ENCODE peak calls at places on chromosomes 4 and X, in ten cellular contexts. U, X, A, B, Y, P, T, G, I and J are unnamed samples.

GRCh38 chr4:1353186-1354055 is 6.4 kb downstream of the UVSSA start:
- DNase-seq in Y (no peak), T (no peak), G (no peak), X (no peak), A (no peak), U (no peak), I (no peak), B (no peak), P (no peak), J (no peak)

GRCh38 chr4:3518511-3518880 is 13.7 kb downstream of the LRPAP1 start:
- DNase-seq in P (no peak), B (no peak), U (no peak), Y (no peak), G (no peak), A (no peak), X (peak), I (no peak), T (no peak), J (no peak)

GRCh38 chr4:164252286-164252685 is 501.6 kb upstream of the SMIM31 start:
- DNase-seq in A (no peak), Y (no peak), B (peak), P (no peak), I (peak), G (no peak), X (no peak), U (no peak), T (no peak), J (no peak)

GRCh38 chr4:40662962-40663604 is 33.4 kb upstream of the RBM47 start:
- DNase-seq in X (no peak), T (no peak), U (no peak), B (peak), P (no peak), G (peak), I (peak), A (no peak), Y (no peak), J (peak)

GRCh38 chr4:184668511-184669114 is 19.1 kb downstream of the PRIMPOL start:
- DNase-seq in B (no peak), X (no peak), Y (peak), P (no peak), G (no peak), T (no peak), U (no peak), A (peak), I (peak), J (no peak)

GRCh38 chrX:70477734-70478075 is 33.1 kb downstream of the DLG3 start:
- DNase-seq in A (no peak), G (no peak), X (no peak), Y (no peak), I (no peak), T (no peak), B (no peak), U (peak), P (no peak), J (no peak)

GRCh38 chr4:74539043-74539790 is 94.3 kb downstream of the AREG start:
- DNase-seq in Y (no peak), X (no peak), P (no peak), I (peak), T (no peak), B (peak), A (no peak), U (no peak), G (no peak), J (no peak)

GRCh38 chr4:147826288-147826646 is 94.4 kb downstream of the ARHGAP10 start:
- DNase-seq in I (no peak), A (no peak), G (no peak), U (no peak), Y (no peak), P (no peak), B (no peak), T (no peak), X (no peak), J (no peak)

GRCh38 chr4:159248383-159249178 is 145.7 kb downstream of the RAPGEF2 start:
- DNase-seq in A (no peak), U (peak), X (no peak), I (peak), B (no peak), Y (no peak), G (peak), T (no peak), P (no peak), J (peak)

GRCh38 chr4:63620271-63620670 is 789.0 kb downstream of the TECRL start:
- DNase-seq in T (no peak), B (no peak), X (no peak), Y (no peak), A (no peak), G (no peak), U (peak), P (no peak), I (no peak), J (no peak)

GRCh38 chr4:1401409-1402020 is 4.7 kb downstream of the NKX1-1 start:
- DNase-seq in U (no peak), P (peak), T (peak), B (no peak), I (no peak), Y (no peak), X (no peak), G (no peak), A (no peak), J (no peak)

GRCh38 chrX:140091276-140091886 is 126.1 kb upstream of the CXorf66 start:
- DNase-seq in A (no peak), I (no peak), U (no peak), B (peak), G (peak), X (peak), P (peak), Y (peak), T (no peak), J (no peak)

GRCh38 chrX:24643116-24643515 is 4.0 kb downstream of the PCYT1B start:
- DNase-seq in A (no peak), T (no peak), P (no peak), G (no peak), X (no peak), U (no peak), B (no peak), I (peak), Y (no peak), J (no peak)

GRCh38 chr4:145937990-145938611 is 522 bp downstream of the ZNF827 start:
- DNase-seq in A (peak), Y (peak), I (peak), G (peak), X (peak), P (peak), U (peak), B (peak), T (peak), J (no peak)

GRCh38 chr4:28744066-28744465 is 1883.4 kb downstream of the STIM2 start:
- DNase-seq in X (no peak), P (no peak), G (no peak), I (peak), U (no peak), T (no peak), Y (no peak), A (no peak), B (no peak), J (no peak)

GRCh38 chrX:149074429-149074828 is 430.7 kb downstream of the IDS start:
- DNase-seq in B (no peak), T (no peak), P (no peak), G (peak), I (peak), A (peak), U (no peak), Y (peak), X (no peak), J (peak)

GRCh38 chr4:24067781-24068193 is 177.9 kb upstream of the PPARGC1A start:
- DNase-seq in Y (no peak), B (peak), P (no peak), T (no peak), X (no peak), A (no peak), G (no peak), I (peak), U (peak), J (no peak)

GRCh38 chr4:177375372-177375771 is 65.7 kb downstream of the NEIL3 start:
- DNase-seq in B (no peak), I (no peak), Y (no peak), T (no peak), U (no peak), X (no peak), P (no peak), G (no peak), A (no peak), J (no peak)

GRCh38 chrX:43813898-43814297 is 68.4 kb downstream of the MAOB start:
- DNase-seq in P (no peak), G (no peak), I (peak), U (peak), X (no peak), T (no peak), A (peak), B (peak), Y (peak), J (no peak)

GRCh38 chr4:98501383-98501782 is 157.0 kb downstream of the TSPAN5 start:
- DNase-seq in A (no peak), X (no peak), B (no peak), G (no peak), P (no peak), T (no peak), Y (no peak), I (peak), U (no peak), J (no peak)

GRCh38 chr4:110059556-110060191 is 138.7 kb downstream of the ELOVL6 start:
- DNase-seq in G (no peak), Y (peak), U (no peak), A (no peak), X (peak), B (no peak), I (peak), T (no peak), P (no peak), J (no peak)

GRCh38 chr4:87616268-87616667 is 7.9 kb downstream of the DSPP start:
- DNase-seq in A (no peak), G (no peak), U (no peak), I (no peak), T (no peak), X (no peak), B (no peak), Y (no peak), P (no peak), J (no peak)

GRCh38 chrX:1147641-1148515 is 64.6 kb downstream of the CRLF2 start:
- DNase-seq in T (no peak), I (no peak), X (no peak), B (no peak), A (peak), P (no peak), Y (no peak), G (no peak), U (no peak), J (no peak)

GRCh38 chrX:12548746-12549145 is 242.5 kb upstream of the PRPS2 start:
- DNase-seq in T (no peak), U (no peak), B (peak), I (peak), G (peak), Y (peak), P (no peak), X (no peak), A (no peak), J (no peak)

GRCh38 chrX:3599787-3600465 is 113.5 kb downstream of the PRKX start:
- DNase-seq in Y (no peak), B (no peak), A (no peak), T (no peak), U (no peak), G (peak), X (no peak), I (peak), P (no peak), J (no peak)

GRCh38 chr4:25813705-25814104 is 49.1 kb downstream of the SEL1L3 start:
- DNase-seq in U (peak), I (peak), Y (no peak), B (peak), G (peak), X (no peak), A (no peak), T (no peak), P (no peak), J (peak)

GRCh38 chr4:20684852-20685763 is 15.2 kb upstream of the PACRGL start:
- DNase-seq in X (no peak), U (peak), G (peak), B (peak), Y (no peak), A (no peak), I (peak), T (no peak), P (no peak), J (no peak)

GRCh38 chr4:149311076-149311475 is 504.6 kb downstream of the IQCM start:
- DNase-seq in A (no peak), X (no peak), B (no peak), I (peak), Y (no peak), G (peak), U (no peak), P (no peak), T (no peak), J (peak)

GRCh38 chrX:20263474-20263873 is 3.2 kb downstream of the RPS6KA3 start:
- DNase-seq in A (no peak), I (peak), T (no peak), Y (peak), P (no peak), B (no peak), G (no peak), U (no peak), X (no peak), J (no peak)

GRCh38 chrX:21131346-21131745 is 242.9 kb upstream of the CNKSR2 start:
- DNase-seq in G (no peak), T (no peak), P (no peak), X (no peak), Y (no peak), B (no peak), U (no peak), I (no peak), A (no peak), J (no peak)

GRCh38 chr4:124710253-124710849 is 2.2 kb downstream of the ANKRD50 start:
- DNase-seq in Y (no peak), B (no peak), T (no peak), P (no peak), X (no peak), U (peak), G (no peak), I (no peak), A (no peak), J (no peak)

GRCh38 chr4:150619032-150619431 is 37.1 kb downstream of the MAB21L2 start:
- DNase-seq in U (no peak), B (peak), I (peak), X (no peak), P (no peak), T (no peak), G (no peak), A (no peak), Y (no peak), J (no peak)

GRCh38 chr4:18593297-18594002 is 571.9 kb upstream of the LCORL start:
- DNase-seq in I (peak), P (peak), U (peak), T (peak), B (peak), G (peak), A (peak), X (peak), Y (peak), J (peak)

GRCh38 chrX:56783450-56783831 is 54.4 kb downstream of the NBDY start:
- DNase-seq in G (no peak), Y (no peak), A (no peak), U (peak), P (peak), B (no peak), X (peak), I (peak), T (peak), J (no peak)

GRCh38 chr4:151658959-151659593 is 101.7 kb downstream of the GATB start:
- DNase-seq in X (no peak), G (peak), Y (no peak), P (no peak), B (no peak), I (peak), T (no peak), A (no peak), U (no peak), J (peak)

GRCh38 chrX:49041683-49042529 is 1.3 kb downstream of the TFE3 start:
- DNase-seq in B (peak), I (peak), G (peak), X (no peak), A (no peak), Y (peak), T (no peak), P (no peak), U (peak), J (no peak)